ENCODE peak calls at places on chromosomes 2 and 18, in nine cellular contexts. D, Y, P, O, E, C, J, G and V are unnamed samples.

GRCh38 chr2:64609229-64609994 is 44.3 kb downstream of the SERTAD2 start:
- DNase-seq in G (no peak), D (no peak), E (peak; percentile 47), P (peak; percentile 69), O (peak; percentile 64), C (peak; percentile 94), J (no peak), Y (no peak), V (peak; percentile 84)

GRCh38 chr18:74898965-74899364 is 301.3 kb downstream of the ZNF407 start:
- DNase-seq in E (peak; percentile 95), G (no peak), C (no peak), D (no peak), Y (no peak), O (no peak), P (no peak), J (peak; percentile 94), V (no peak)

GRCh38 chr2:26938399-26938798 is 32.0 kb upstream of the MAPRE3 start:
- DNase-seq in D (no peak), G (no peak), O (no peak), C (no peak), P (no peak), Y (no peak), E (peak; percentile 24), J (no peak), V (no peak)

GRCh38 chr2:12350821-12351220 is 365.9 kb upstream of the TRIB2 start:
- DNase-seq in J (no peak), C (no peak), P (no peak), Y (no peak), D (no peak), E (no peak), O (no peak), G (no peak), V (no peak)

GRCh38 chr2:199302851-199303250 is 154.9 kb downstream of the SATB2 start:
- DNase-seq in G (no peak), E (peak; percentile 37), Y (no peak), O (no peak), C (no peak), J (peak; percentile 46), D (no peak), P (no peak), V (no peak)

GRCh38 chr18:48790226-48790863 is 160.4 kb downstream of the SMAD7 start:
- DNase-seq in O (peak; percentile 91), C (no peak), Y (no peak), E (peak; percentile 81), P (no peak), J (peak; percentile 79), D (no peak), G (no peak), V (no peak)

GRCh38 chr2:191910518-191910917 is 63.6 kb upstream of the CAVIN2 start:
- DNase-seq in E (peak; percentile 59), G (no peak), J (peak; percentile 84), O (no peak), Y (no peak), C (no peak), P (no peak), D (peak; percentile 16), V (no peak)

GRCh38 chr18:8525692-8526091 is 83.5 kb upstream of the RAB12 start:
- DNase-seq in G (no peak), J (no peak), C (no peak), O (no peak), E (no peak), Y (no peak), D (no peak), P (no peak), V (no peak)

GRCh38 chr2:163736433-163737168 is 793 bp upstream of the FIGN start:
- DNase-seq in G (no peak), O (peak; percentile 34), P (peak; percentile 8), J (peak; percentile 48), E (peak; percentile 49), C (no peak), D (no peak), Y (no peak), V (no peak)

GRCh38 chr2:12636837-12637581 is 79.7 kb upstream of the TRIB2 start:
- DNase-seq in G (no peak), J (peak; percentile 23), E (peak; percentile 27), O (no peak), C (no peak), Y (no peak), D (no peak), P (no peak), V (no peak)

GRCh38 chr2:216770050-216770449 is 74.7 kb upstream of the IGFBP5 start:
- DNase-seq in G (no peak), E (no peak), P (no peak), O (no peak), Y (no peak), D (no peak), J (no peak), C (no peak), V (no peak)

GRCh38 chr2:183242937-183243336 is 118.7 kb downstream of the NUP35 start:
- DNase-seq in C (no peak), G (no peak), O (no peak), J (peak; percentile 25), E (peak; percentile 54), D (no peak), P (no peak), Y (peak; percentile 24), V (no peak)

GRCh38 chr2:118227698-118228508 is 139.6 kb downstream of the INSIG2 start:
- DNase-seq in C (no peak), P (no peak), Y (no peak), G (no peak), E (no peak), D (no peak), O (no peak), J (no peak), V (no peak)

GRCh38 chr2:216211141-216211540 is 102.0 kb downstream of the XRCC5 start:
- DNase-seq in C (no peak), P (no peak), E (peak; percentile 36), G (no peak), J (no peak), O (no peak), D (no peak), Y (peak; percentile 7), V (no peak)

GRCh38 chr2:46979611-46980010 is 64.0 kb upstream of the MCFD2 start:
- DNase-seq in C (peak; percentile 65), O (peak; percentile 56), D (no peak), J (no peak), Y (no peak), E (no peak), P (no peak), G (no peak), V (peak; percentile 66)

GRCh38 chr18:79107886-79108285 is 38.7 kb downstream of the ATP9B start:
- DNase-seq in C (no peak), G (no peak), E (no peak), J (no peak), O (no peak), Y (no peak), D (no peak), P (no peak), V (no peak)

GRCh38 chr2:207845202-207845864 is 75.6 kb upstream of the FZD5 start:
- DNase-seq in O (no peak), C (no peak), Y (no peak), P (no peak), J (no peak), G (no peak), D (no peak), E (no peak), V (no peak)

GRCh38 chr2:100242891-100243670 is 79.2 kb downstream of the LONRF2 start:
- DNase-seq in C (peak; percentile 90), G (no peak), D (no peak), P (peak; percentile 25), J (peak; percentile 62), E (peak; percentile 74), Y (peak; percentile 47), O (peak; percentile 65), V (peak; percentile 46)

GRCh38 chr2:15763106-15763821 is 171.6 kb downstream of the DDX1 start:
- DNase-seq in C (no peak), J (no peak), E (no peak), O (no peak), G (no peak), P (no peak), D (no peak), Y (no peak), V (no peak)

GRCh38 chr2:207088839-207089238 is 76.9 kb downstream of the KLF7 start:
- DNase-seq in C (no peak), Y (no peak), O (no peak), E (no peak), D (no peak), G (no peak), J (no peak), P (no peak), V (no peak)

GRCh38 chr2:46230115-46230571 is 67.1 kb upstream of the EPAS1 start:
- DNase-seq in G (no peak), J (peak; percentile 47), P (no peak), D (no peak), Y (no peak), C (no peak), O (peak; percentile 61), E (peak; percentile 19), V (no peak)

GRCh38 chr18:57624988-57625387 is 3.4 kb upstream of the NARS1 start:
- DNase-seq in C (no peak), P (no peak), O (no peak), Y (no peak), E (no peak), D (no peak), G (no peak), J (peak; percentile 57), V (no peak)

GRCh38 chr2:54586062-54586982 is 130.2 kb downstream of the SPTBN1 start:
- DNase-seq in E (no peak), J (peak; percentile 72), G (no peak), O (no peak), Y (no peak), P (no peak), D (no peak), C (no peak), V (no peak)

GRCh38 chr2:96090527-96090926 is 25.8 kb downstream of the ADRA2B start:
- DNase-seq in J (no peak), D (no peak), G (no peak), P (no peak), C (no peak), Y (no peak), O (no peak), E (peak; percentile 42), V (no peak)

GRCh38 chr2:128350736-128351135 is 32.1 kb upstream of the HS6ST1 start:
- DNase-seq in G (no peak), Y (no peak), P (no peak), D (no peak), O (no peak), J (no peak), C (no peak), E (no peak), V (no peak)

GRCh38 chr2:172749377-172749776 is 13.7 kb downstream of the RAPGEF4 start:
- DNase-seq in J (no peak), Y (no peak), G (no peak), D (no peak), E (no peak), O (no peak), P (no peak), C (no peak), V (no peak)

GRCh38 chr2:30714811-30715709 is 92.2 kb downstream of the CAPN13 start:
- DNase-seq in D (no peak), E (no peak), Y (no peak), C (no peak), G (no peak), J (no peak), O (no peak), P (no peak), V (peak; percentile 15)

GRCh38 chr2:25397777-25398176 is 56.1 kb upstream of the DNMT3A start:
- DNase-seq in P (no peak), J (no peak), O (no peak), E (no peak), Y (peak; percentile 49), G (no peak), C (no peak), D (no peak), V (no peak)

GRCh38 chr2:187986392-187987105 is 305.1 kb upstream of the GULP1 start:
- DNase-seq in C (no peak), P (no peak), J (peak; percentile 32), D (no peak), Y (no peak), O (no peak), G (no peak), E (peak; percentile 55), V (no peak)

GRCh38 chr2:19738707-19739106 is 163.1 kb downstream of the TTC32 start:
- DNase-seq in E (peak; percentile 45), G (no peak), C (no peak), J (peak; percentile 56), O (no peak), D (no peak), P (no peak), Y (no peak), V (no peak)

GRCh38 chr2:130391872-130392670 is 36.2 kb downstream of the PTPN18 start:
- DNase-seq in J (no peak), Y (peak; percentile 37), D (no peak), C (peak; percentile 56), G (no peak), P (no peak), E (peak; percentile 50), O (no peak), V (no peak)